ENCODE peak calls at places on chromosomes 16 and 17, in four cellular contexts. T, X, W and O are unnamed samples.

GRCh38 chr16:19712418-19713058 is 5.5 kb downstream of the KNOP1 start:
- DNase-seq in T (no peak), X (no peak), W (no peak), O (no peak)

GRCh38 chr17:50356892-50357510 is 11.1 kb downstream of the XYLT2 start:
- DNase-seq in T (no peak), X (no peak), W (no peak), O (no peak)

GRCh38 chr16:57146735-57147134 is 39.1 kb downstream of the PSME3IP1 start:
- DNase-seq in T (peak; percentile 49), X (no peak), W (no peak), O (no peak)

GRCh38 chr17:39863918-39864746 is at the start of gene IKZF3:
- DNase-seq in T (peak; percentile 93), X (no peak), W (peak; percentile 92), O (peak; percentile 68)

GRCh38 chr17:62703776-62704380 is 76.4 kb downstream of the MRC2 start:
- DNase-seq in T (peak; percentile 92), X (peak; percentile 22), W (peak; percentile 59), O (peak; percentile 69)

GRCh38 chr17:77924757-77925336 is 33.7 kb upstream of the TNRC6C start:
- DNase-seq in T (peak; percentile 58), X (peak; percentile 84), W (no peak), O (peak; percentile 12)

GRCh38 chr17:68704897-68705296 is 103.7 kb upstream of the FAM20A start:
- DNase-seq in T (no peak), X (peak; percentile 75), W (no peak), O (peak; percentile 37)

GRCh38 chr17:39943702-39944392 is 16.3 kb downstream of the LRRC3C start:
- DNase-seq in T (no peak), X (no peak), W (no peak), O (no peak)

GRCh38 chr17:59451706-59452105 is 113.7 kb upstream of the DHX40 start:
- DNase-seq in T (no peak), X (peak; percentile 57), W (no peak), O (peak; percentile 89)

GRCh38 chr16:84281077-84281476 is 13.6 kb upstream of the WFDC1 start:
- DNase-seq in T (peak; percentile 36), X (peak; percentile 20), W (no peak), O (peak; percentile 26)

GRCh38 chr16:25298165-25298872 is 40.7 kb upstream of the ZKSCAN2 start:
- DNase-seq in T (no peak), X (no peak), W (no peak), O (no peak)

GRCh38 chr16:30956601-30957455 is 726 bp upstream of the SETD1A start:
- DNase-seq in T (peak; percentile 89), X (peak; percentile 71), W (peak; percentile 71), O (peak; percentile 86)

GRCh38 chr16:19513377-19514053 is 8.4 kb downstream of the GDE1 start:
- DNase-seq in T (no peak), X (no peak), W (no peak), O (no peak)

GRCh38 chr17:37740861-37741260 is 4.0 kb downstream of the HNF1B start:
- DNase-seq in T (no peak), X (no peak), W (no peak), O (no peak)

GRCh38 chr16:85136213-85136704 is 24.0 kb upstream of the CIBAR2 start:
- DNase-seq in T (no peak), X (no peak), W (no peak), O (no peak)

GRCh38 chr17:49371178-49371834 is 9.3 kb upstream of the ZNF652 start:
- DNase-seq in T (peak; percentile 47), X (no peak), W (no peak), O (no peak)

GRCh38 chr17:81429813-81430510 is 34.7 kb downstream of the BAHCC1 start:
- DNase-seq in T (peak; percentile 83), X (no peak), W (no peak), O (no peak)

GRCh38 chr17:9350083-9350482 is 225.5 kb downstream of the STX8 start:
- DNase-seq in T (no peak), X (peak; percentile 96), W (no peak), O (peak; percentile 91)

GRCh38 chr16:75392911-75393310 is 40.4 kb downstream of the CFDP1 start:
- DNase-seq in T (no peak), X (no peak), W (no peak), O (no peak)

GRCh38 chr17:41585301-41585700 is 1.4 kb downstream of the KRT14 start:
- DNase-seq in T (peak; percentile 8), X (no peak), W (no peak), O (peak; percentile 23)

GRCh38 chr16:14071576-14072271 is 605 bp downstream of the MRTFB start:
- DNase-seq in T (peak; percentile 50), X (no peak), W (no peak), O (peak; percentile 15)

GRCh38 chr17:73562896-73563295 is 81.3 kb downstream of the SDK2 start:
- DNase-seq in T (no peak), X (no peak), W (no peak), O (peak; percentile 36)

GRCh38 chr17:78934681-78935418 is 9.7 kb upstream of the TIMP2 start:
- DNase-seq in T (no peak), X (no peak), W (no peak), O (no peak)

GRCh38 chr16:10878644-10879498 is 1.9 kb downstream of the CIITA start:
- DNase-seq in T (peak; percentile 24), X (no peak), W (peak; percentile 85), O (peak; percentile 40)

GRCh38 chr16:21284414-21284813 is 6.3 kb upstream of the CRYM start:
- DNase-seq in T (no peak), X (no peak), W (no peak), O (no peak)

GRCh38 chr17:1649844-1650409 is at the start of gene RILP:
- DNase-seq in T (no peak), X (no peak), W (peak; percentile 43), O (peak; percentile 68)

GRCh38 chr17:44220211-44221071 is 966 bp upstream of the UBTF start:
- DNase-seq in T (peak; percentile 71), X (no peak), W (peak; percentile 60), O (peak; percentile 55)

GRCh38 chr17:77501101-77501566 is 360.4 kb downstream of the SEC14L1 start:
- DNase-seq in T (peak; percentile 54), X (no peak), W (peak; percentile 23), O (no peak)

GRCh38 chr17:64240261-64240740 is 22.8 kb downstream of the TEX2 start:
- DNase-seq in T (peak; percentile 49), X (no peak), W (no peak), O (peak; percentile 33)
- H3K9ac ChIP-seq in T (no peak overlapping the region), X (peak overlapping the region; percentile 9), W (no peak overlapping the region), O (no peak overlapping the region)

GRCh38 chr17:76381633-76382304 is 2.6 kb upstream of the SPHK1 start:
- DNase-seq in T (peak; percentile 31), X (no peak), W (no peak), O (no peak)

GRCh38 chr17:76384222-76384986 is at the start of gene SPHK1:
- DNase-seq in T (peak; percentile 90), X (peak; percentile 71), W (peak; percentile 85), O (peak; percentile 88)

GRCh38 chr17:76382305-76382802 is 2.1 kb upstream of the SPHK1 start:
- DNase-seq in T (peak; percentile 90), X (peak; percentile 61), W (no peak), O (peak; percentile 66)

GRCh38 chr17:76383645-76384221 is 676 bp upstream of the SPHK1 start:
- DNase-seq in T (peak; percentile 74), X (peak; percentile 50), W (peak; percentile 50), O (no peak)

DNA sequence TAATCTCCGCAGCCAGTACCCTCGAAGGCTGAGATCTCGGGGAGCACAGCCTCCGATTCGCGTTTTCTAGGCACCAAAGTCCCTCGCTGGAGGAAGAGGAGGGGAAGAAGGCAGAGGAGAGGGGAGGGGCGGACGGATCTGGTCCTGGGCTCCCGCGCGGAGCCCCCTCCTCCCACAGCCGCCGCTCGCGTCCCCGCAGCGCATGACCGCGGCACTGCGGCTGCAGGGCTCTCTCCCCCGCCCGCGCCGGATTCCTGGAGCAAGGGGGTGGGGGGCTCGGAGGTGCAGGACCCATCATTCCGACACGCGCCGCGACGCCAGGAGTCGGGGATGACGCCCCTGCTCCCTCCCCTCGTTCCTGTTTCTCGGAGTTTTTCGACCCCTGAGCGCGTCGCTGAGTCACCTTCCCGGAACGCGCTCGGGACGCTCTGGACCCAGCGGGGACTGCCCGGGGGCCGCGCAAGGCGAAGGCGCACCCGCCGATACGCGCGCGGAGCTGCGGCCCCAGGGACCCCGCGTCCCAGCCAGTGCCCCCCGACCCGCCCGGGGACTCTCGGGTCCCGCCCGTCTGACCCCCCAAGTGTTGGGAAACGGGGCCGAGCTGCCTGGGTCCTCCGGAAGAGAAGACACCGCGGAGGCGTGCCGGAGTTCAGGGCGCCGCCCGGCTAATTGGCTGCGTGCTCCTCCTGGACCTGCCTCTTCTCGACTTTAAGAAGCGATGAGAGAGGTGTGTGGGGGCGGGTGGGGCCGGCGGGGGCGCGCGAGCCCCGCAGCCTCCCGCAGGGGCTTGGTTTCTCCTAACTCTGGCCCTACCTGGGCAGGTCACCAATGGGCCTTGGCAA is 1.4 kb upstream of the SPHK1 start:
- DNase-seq in T (peak; percentile 77), X (peak; percentile 80), W (peak; percentile 69), O (peak; percentile 83)
- H3K9ac ChIP-seq in T (no peak overlapping the region), X (peak overlapping the region; percentile 99), W (peak overlapping the region; percentile 59), O (peak overlapping the region; percentile 82)

GRCh38 chr17:45301674-45302073 is 15.1 kb downstream of the MAP3K14 start:
- DNase-seq in T (no peak), X (no peak), W (no peak), O (no peak)

GRCh38 chr17:45306094-45306493 is 10.7 kb downstream of the MAP3K14 start:
- DNase-seq in T (no peak), X (no peak), W (no peak), O (no peak)

GRCh38 chr17:45300060-45300751 is 16.6 kb downstream of the MAP3K14 start:
- DNase-seq in T (no peak), X (no peak), W (no peak), O (no peak)

GRCh38 chr17:45305532-45306087 is 11.2 kb downstream of the MAP3K14 start:
- DNase-seq in T (no peak), X (peak; percentile 72), W (no peak), O (no peak)

GRCh38 chr17:45302649-45303173 is 14.1 kb downstream of the MAP3K14 start:
- DNase-seq in T (no peak), X (peak; percentile 90), W (peak; percentile 77), O (peak; percentile 69)
- H3K9ac ChIP-seq in T (no peak overlapping the region), X (peak overlapping the region; percentile 12), W (no peak overlapping the region), O (no peak overlapping the region)

GRCh38 chr17:5785867-5786509 is 201.7 kb upstream of the NLRP1 start:
- DNase-seq in T (no peak), X (peak; percentile 58), W (no peak), O (peak; percentile 39)
- H3K9ac ChIP-seq in T (no peak overlapping the region), X (peak overlapping the region; percentile 46), W (no peak overlapping the region), O (no peak overlapping the region)